ENCODE peak calls at places on chromosomes 5 and 9, in ten cellular contexts. One of them, this sample, is unnamed.

GRCh38 chr9:34454571-34455065 is 3.8 kb downstream of the FAM219A start:
- DNase-seq in T1000: peak
- DNase-seq in ELR: peak
- DNase-seq in GM20000: no peak
- DNase-seq in heart left ventricle: peak
- DNase-seq in NCI-H1092 treated with DMSO at 0.1 percent for 48 hours: no peak
- DNase-seq in stimulated activated CD4-positive, alpha-beta T cell treated with anti-CD3 and anti-CD28 coated beads, Interleukin-4, amount 100 ng/mL, for 24 hours: peak
- DNase-seq in CD8-positive, alpha-beta T cell: no peak
- DNase-seq in brain microvascular endothelial cell: peak
- DNase-seq in kidney glomerular epithelial cell: no peak
- DNase-seq in this sample: no peak

GRCh38 chr9:84953797-84954695 is 284.5 kb downstream of the NTRK2 start:
- DNase-seq in T1000: no peak
- DNase-seq in ELR: peak
- DNase-seq in GM20000: peak
- DNase-seq in heart left ventricle: peak
- DNase-seq in NCI-H1092 treated with DMSO at 0.1 percent for 48 hours: peak
- DNase-seq in stimulated activated CD4-positive, alpha-beta T cell treated with anti-CD3 and anti-CD28 coated beads, Interleukin-4, amount 100 ng/mL, for 24 hours: peak
- DNase-seq in CD8-positive, alpha-beta T cell: no peak
- DNase-seq in brain microvascular endothelial cell: peak
- DNase-seq in kidney glomerular epithelial cell: peak
- DNase-seq in this sample: peak

GRCh38 chr5:61298580-61298979 is 33.5 kb upstream of the ZSWIM6 start:
- DNase-seq in T1000: no peak
- DNase-seq in ELR: peak
- DNase-seq in GM20000: no peak
- DNase-seq in heart left ventricle: no peak
- DNase-seq in NCI-H1092 treated with DMSO at 0.1 percent for 48 hours: no peak
- DNase-seq in stimulated activated CD4-positive, alpha-beta T cell treated with anti-CD3 and anti-CD28 coated beads, Interleukin-4, amount 100 ng/mL, for 24 hours: no peak
- DNase-seq in CD8-positive, alpha-beta T cell: no peak
- DNase-seq in brain microvascular endothelial cell: peak
- DNase-seq in kidney glomerular epithelial cell: no peak
- DNase-seq in this sample: no peak

GRCh38 chr5:98749046-98749445 is 24.4 kb upstream of the RGMB start:
- DNase-seq in T1000: no peak
- DNase-seq in ELR: no peak
- DNase-seq in GM20000: no peak
- DNase-seq in heart left ventricle: no peak
- DNase-seq in NCI-H1092 treated with DMSO at 0.1 percent for 48 hours: peak
- DNase-seq in stimulated activated CD4-positive, alpha-beta T cell treated with anti-CD3 and anti-CD28 coated beads, Interleukin-4, amount 100 ng/mL, for 24 hours: no peak
- DNase-seq in CD8-positive, alpha-beta T cell: no peak
- DNase-seq in brain microvascular endothelial cell: no peak
- DNase-seq in kidney glomerular epithelial cell: no peak
- DNase-seq in this sample: no peak

GRCh38 chr5:169442354-169443248 is 141.0 kb upstream of the SPDL1 start:
- DNase-seq in T1000: no peak
- DNase-seq in ELR: no peak
- DNase-seq in GM20000: no peak
- DNase-seq in heart left ventricle: no peak
- DNase-seq in NCI-H1092 treated with DMSO at 0.1 percent for 48 hours: no peak
- DNase-seq in stimulated activated CD4-positive, alpha-beta T cell treated with anti-CD3 and anti-CD28 coated beads, Interleukin-4, amount 100 ng/mL, for 24 hours: no peak
- DNase-seq in CD8-positive, alpha-beta T cell: no peak
- DNase-seq in brain microvascular endothelial cell: no peak
- DNase-seq in kidney glomerular epithelial cell: no peak
- DNase-seq in this sample: no peak

GRCh38 chr5:1007221-1007680 is 1.4 kb upstream of the NKD2 start:
- DNase-seq in T1000: no peak
- DNase-seq in ELR: no peak
- DNase-seq in GM20000: peak
- DNase-seq in heart left ventricle: no peak
- DNase-seq in NCI-H1092 treated with DMSO at 0.1 percent for 48 hours: no peak
- DNase-seq in stimulated activated CD4-positive, alpha-beta T cell treated with anti-CD3 and anti-CD28 coated beads, Interleukin-4, amount 100 ng/mL, for 24 hours: no peak
- DNase-seq in CD8-positive, alpha-beta T cell: no peak
- DNase-seq in brain microvascular endothelial cell: no peak
- DNase-seq in kidney glomerular epithelial cell: no peak
- DNase-seq in this sample: no peak

GRCh38 chr5:112594060-112594850 is 143.4 kb upstream of the APC start:
- DNase-seq in T1000: no peak
- DNase-seq in ELR: no peak
- DNase-seq in GM20000: no peak
- DNase-seq in heart left ventricle: no peak
- DNase-seq in NCI-H1092 treated with DMSO at 0.1 percent for 48 hours: peak
- DNase-seq in stimulated activated CD4-positive, alpha-beta T cell treated with anti-CD3 and anti-CD28 coated beads, Interleukin-4, amount 100 ng/mL, for 24 hours: no peak
- DNase-seq in CD8-positive, alpha-beta T cell: no peak
- DNase-seq in brain microvascular endothelial cell: no peak
- DNase-seq in kidney glomerular epithelial cell: peak
- DNase-seq in this sample: no peak

GRCh38 chr9:81791076-81791475 is 101.7 kb upstream of the TLE1 start:
- DNase-seq in T1000: no peak
- DNase-seq in ELR: no peak
- DNase-seq in GM20000: no peak
- DNase-seq in heart left ventricle: no peak
- DNase-seq in NCI-H1092 treated with DMSO at 0.1 percent for 48 hours: no peak
- DNase-seq in stimulated activated CD4-positive, alpha-beta T cell treated with anti-CD3 and anti-CD28 coated beads, Interleukin-4, amount 100 ng/mL, for 24 hours: no peak
- DNase-seq in CD8-positive, alpha-beta T cell: no peak
- DNase-seq in brain microvascular endothelial cell: no peak
- DNase-seq in kidney glomerular epithelial cell: no peak
- DNase-seq in this sample: no peak

GRCh38 chr5:110321117-110321516 is 405.4 kb downstream of the TMEM232 start:
- DNase-seq in T1000: no peak
- DNase-seq in ELR: no peak
- DNase-seq in GM20000: no peak
- DNase-seq in heart left ventricle: no peak
- DNase-seq in NCI-H1092 treated with DMSO at 0.1 percent for 48 hours: no peak
- DNase-seq in stimulated activated CD4-positive, alpha-beta T cell treated with anti-CD3 and anti-CD28 coated beads, Interleukin-4, amount 100 ng/mL, for 24 hours: no peak
- DNase-seq in CD8-positive, alpha-beta T cell: no peak
- DNase-seq in brain microvascular endothelial cell: no peak
- DNase-seq in kidney glomerular epithelial cell: no peak
- DNase-seq in this sample: no peak

GRCh38 chr5:160287378-160288051 is 24.8 kb downstream of the CCNJL start:
- DNase-seq in T1000: peak
- DNase-seq in ELR: peak
- DNase-seq in GM20000: no peak
- DNase-seq in heart left ventricle: peak
- DNase-seq in NCI-H1092 treated with DMSO at 0.1 percent for 48 hours: peak
- DNase-seq in stimulated activated CD4-positive, alpha-beta T cell treated with anti-CD3 and anti-CD28 coated beads, Interleukin-4, amount 100 ng/mL, for 24 hours: no peak
- DNase-seq in CD8-positive, alpha-beta T cell: no peak
- DNase-seq in brain microvascular endothelial cell: peak
- DNase-seq in kidney glomerular epithelial cell: no peak
- DNase-seq in this sample: peak

GRCh38 chr9:132066057-132066456 is 13.6 kb downstream of the MED27 start:
- DNase-seq in T1000: no peak
- DNase-seq in ELR: no peak
- DNase-seq in GM20000: no peak
- DNase-seq in heart left ventricle: no peak
- DNase-seq in NCI-H1092 treated with DMSO at 0.1 percent for 48 hours: no peak
- DNase-seq in stimulated activated CD4-positive, alpha-beta T cell treated with anti-CD3 and anti-CD28 coated beads, Interleukin-4, amount 100 ng/mL, for 24 hours: no peak
- DNase-seq in CD8-positive, alpha-beta T cell: no peak
- DNase-seq in brain microvascular endothelial cell: no peak
- DNase-seq in kidney glomerular epithelial cell: no peak
- DNase-seq in this sample: no peak

GRCh38 chr9:9924369-9924768 is 688.4 kb downstream of the PTPRD start:
- DNase-seq in T1000: no peak
- DNase-seq in ELR: no peak
- DNase-seq in GM20000: no peak
- DNase-seq in heart left ventricle: no peak
- DNase-seq in NCI-H1092 treated with DMSO at 0.1 percent for 48 hours: no peak
- DNase-seq in stimulated activated CD4-positive, alpha-beta T cell treated with anti-CD3 and anti-CD28 coated beads, Interleukin-4, amount 100 ng/mL, for 24 hours: no peak
- DNase-seq in CD8-positive, alpha-beta T cell: no peak
- DNase-seq in brain microvascular endothelial cell: no peak
- DNase-seq in kidney glomerular epithelial cell: no peak
- DNase-seq in this sample: no peak

GRCh38 chr5:172942556-172942955 is 16.7 kb upstream of the RPL26L1 start:
- DNase-seq in T1000: no peak
- DNase-seq in ELR: no peak
- DNase-seq in GM20000: no peak
- DNase-seq in heart left ventricle: no peak
- DNase-seq in NCI-H1092 treated with DMSO at 0.1 percent for 48 hours: no peak
- DNase-seq in stimulated activated CD4-positive, alpha-beta T cell treated with anti-CD3 and anti-CD28 coated beads, Interleukin-4, amount 100 ng/mL, for 24 hours: no peak
- DNase-seq in CD8-positive, alpha-beta T cell: no peak
- DNase-seq in brain microvascular endothelial cell: no peak
- DNase-seq in kidney glomerular epithelial cell: no peak
- DNase-seq in this sample: no peak

GRCh38 chr9:108416321-108416720 is 439.5 kb downstream of the ACTL7B start:
- DNase-seq in T1000: no peak
- DNase-seq in ELR: peak
- DNase-seq in GM20000: no peak
- DNase-seq in heart left ventricle: no peak
- DNase-seq in NCI-H1092 treated with DMSO at 0.1 percent for 48 hours: peak
- DNase-seq in stimulated activated CD4-positive, alpha-beta T cell treated with anti-CD3 and anti-CD28 coated beads, Interleukin-4, amount 100 ng/mL, for 24 hours: no peak
- DNase-seq in CD8-positive, alpha-beta T cell: no peak
- DNase-seq in brain microvascular endothelial cell: no peak
- DNase-seq in kidney glomerular epithelial cell: no peak
- DNase-seq in this sample: no peak

GRCh38 chr5:15936505-15937245 is 242.9 kb downstream of the MARCHF11 start:
- DNase-seq in T1000: no peak
- DNase-seq in ELR: no peak
- DNase-seq in GM20000: no peak
- DNase-seq in heart left ventricle: no peak
- DNase-seq in NCI-H1092 treated with DMSO at 0.1 percent for 48 hours: no peak
- DNase-seq in stimulated activated CD4-positive, alpha-beta T cell treated with anti-CD3 and anti-CD28 coated beads, Interleukin-4, amount 100 ng/mL, for 24 hours: no peak
- DNase-seq in CD8-positive, alpha-beta T cell: no peak
- DNase-seq in brain microvascular endothelial cell: no peak
- DNase-seq in kidney glomerular epithelial cell: no peak
- DNase-seq in this sample: no peak

GRCh38 chr9:133320421-133320881 is 15.5 kb downstream of the SURF6 start:
- DNase-seq in T1000: no peak
- DNase-seq in ELR: no peak
- DNase-seq in GM20000: no peak
- DNase-seq in heart left ventricle: no peak
- DNase-seq in NCI-H1092 treated with DMSO at 0.1 percent for 48 hours: no peak
- DNase-seq in stimulated activated CD4-positive, alpha-beta T cell treated with anti-CD3 and anti-CD28 coated beads, Interleukin-4, amount 100 ng/mL, for 24 hours: no peak
- DNase-seq in CD8-positive, alpha-beta T cell: no peak
- DNase-seq in brain microvascular endothelial cell: no peak
- DNase-seq in kidney glomerular epithelial cell: no peak
- DNase-seq in this sample: no peak

GRCh38 chr9:3181049-3181953 is 337.4 kb upstream of the PUM3 start:
- DNase-seq in T1000: no peak
- DNase-seq in ELR: peak
- DNase-seq in GM20000: peak
- DNase-seq in heart left ventricle: no peak
- DNase-seq in NCI-H1092 treated with DMSO at 0.1 percent for 48 hours: peak
- DNase-seq in stimulated activated CD4-positive, alpha-beta T cell treated with anti-CD3 and anti-CD28 coated beads, Interleukin-4, amount 100 ng/mL, for 24 hours: peak
- DNase-seq in CD8-positive, alpha-beta T cell: no peak
- DNase-seq in brain microvascular endothelial cell: no peak
- DNase-seq in kidney glomerular epithelial cell: no peak
- DNase-seq in this sample: no peak

GRCh38 chr9:4849364-4849763 is 56.6 kb downstream of the RCL1 start:
- DNase-seq in T1000: no peak
- DNase-seq in ELR: no peak
- DNase-seq in GM20000: no peak
- DNase-seq in heart left ventricle: no peak
- DNase-seq in NCI-H1092 treated with DMSO at 0.1 percent for 48 hours: peak
- DNase-seq in stimulated activated CD4-positive, alpha-beta T cell treated with anti-CD3 and anti-CD28 coated beads, Interleukin-4, amount 100 ng/mL, for 24 hours: no peak
- DNase-seq in CD8-positive, alpha-beta T cell: no peak
- DNase-seq in brain microvascular endothelial cell: no peak
- DNase-seq in kidney glomerular epithelial cell: no peak
- DNase-seq in this sample: no peak

GRCh38 chr5:34022131-34022705 is 14.4 kb upstream of the AMACR start:
- DNase-seq in T1000: no peak
- DNase-seq in ELR: peak
- DNase-seq in GM20000: no peak
- DNase-seq in heart left ventricle: no peak
- DNase-seq in NCI-H1092 treated with DMSO at 0.1 percent for 48 hours: no peak
- DNase-seq in stimulated activated CD4-positive, alpha-beta T cell treated with anti-CD3 and anti-CD28 coated beads, Interleukin-4, amount 100 ng/mL, for 24 hours: peak
- DNase-seq in CD8-positive, alpha-beta T cell: no peak
- DNase-seq in brain microvascular endothelial cell: peak
- DNase-seq in kidney glomerular epithelial cell: no peak
- DNase-seq in this sample: no peak

GRCh38 chr5:78527054-78527884 is 121.3 kb downstream of the LHFPL2 start:
- DNase-seq in T1000: peak
- DNase-seq in ELR: peak
- DNase-seq in GM20000: no peak
- DNase-seq in heart left ventricle: peak
- DNase-seq in NCI-H1092 treated with DMSO at 0.1 percent for 48 hours: no peak
- DNase-seq in stimulated activated CD4-positive, alpha-beta T cell treated with anti-CD3 and anti-CD28 coated beads, Interleukin-4, amount 100 ng/mL, for 24 hours: no peak
- DNase-seq in CD8-positive, alpha-beta T cell: no peak
- DNase-seq in brain microvascular endothelial cell: peak
- DNase-seq in kidney glomerular epithelial cell: peak
- DNase-seq in this sample: no peak

GRCh38 chr5:58156354-58156753 is 303.5 kb downstream of the PLK2 start:
- DNase-seq in T1000: no peak
- DNase-seq in ELR: peak
- DNase-seq in GM20000: no peak
- DNase-seq in heart left ventricle: peak
- DNase-seq in NCI-H1092 treated with DMSO at 0.1 percent for 48 hours: no peak
- DNase-seq in stimulated activated CD4-positive, alpha-beta T cell treated with anti-CD3 and anti-CD28 coated beads, Interleukin-4, amount 100 ng/mL, for 24 hours: no peak
- DNase-seq in CD8-positive, alpha-beta T cell: no peak
- DNase-seq in brain microvascular endothelial cell: peak
- DNase-seq in kidney glomerular epithelial cell: no peak
- DNase-seq in this sample: no peak

GRCh38 chr5:134249469-134250379 is 23.9 kb upstream of the PPP2CA start:
- DNase-seq in T1000: no peak
- DNase-seq in ELR: peak
- DNase-seq in GM20000: no peak
- DNase-seq in heart left ventricle: peak
- DNase-seq in NCI-H1092 treated with DMSO at 0.1 percent for 48 hours: no peak
- DNase-seq in stimulated activated CD4-positive, alpha-beta T cell treated with anti-CD3 and anti-CD28 coated beads, Interleukin-4, amount 100 ng/mL, for 24 hours: no peak
- DNase-seq in CD8-positive, alpha-beta T cell: no peak
- DNase-seq in brain microvascular endothelial cell: no peak
- DNase-seq in kidney glomerular epithelial cell: no peak
- DNase-seq in this sample: no peak

GRCh38 chr9:127133739-127134167 is 11.3 kb upstream of the ANGPTL2 start:
- DNase-seq in T1000: no peak
- DNase-seq in ELR: peak
- DNase-seq in GM20000: no peak
- DNase-seq in heart left ventricle: peak
- DNase-seq in NCI-H1092 treated with DMSO at 0.1 percent for 48 hours: peak
- DNase-seq in stimulated activated CD4-positive, alpha-beta T cell treated with anti-CD3 and anti-CD28 coated beads, Interleukin-4, amount 100 ng/mL, for 24 hours: no peak
- DNase-seq in CD8-positive, alpha-beta T cell: no peak
- DNase-seq in brain microvascular endothelial cell: peak
- DNase-seq in kidney glomerular epithelial cell: no peak
- DNase-seq in this sample: peak

GRCh38 chr5:132853323-132853722 is 12.9 kb downstream of the GDF9 start:
- DNase-seq in T1000: no peak
- DNase-seq in ELR: no peak
- DNase-seq in GM20000: no peak
- DNase-seq in heart left ventricle: no peak
- DNase-seq in NCI-H1092 treated with DMSO at 0.1 percent for 48 hours: no peak
- DNase-seq in stimulated activated CD4-positive, alpha-beta T cell treated with anti-CD3 and anti-CD28 coated beads, Interleukin-4, amount 100 ng/mL, for 24 hours: no peak
- DNase-seq in CD8-positive, alpha-beta T cell: no peak
- DNase-seq in brain microvascular endothelial cell: no peak
- DNase-seq in kidney glomerular epithelial cell: no peak
- DNase-seq in this sample: no peak

GRCh38 chr5:107218457-107219193 is 452.1 kb downstream of the EFNA5 start:
- DNase-seq in T1000: no peak
- DNase-seq in ELR: peak
- DNase-seq in GM20000: no peak
- DNase-seq in heart left ventricle: no peak
- DNase-seq in NCI-H1092 treated with DMSO at 0.1 percent for 48 hours: no peak
- DNase-seq in stimulated activated CD4-positive, alpha-beta T cell treated with anti-CD3 and anti-CD28 coated beads, Interleukin-4, amount 100 ng/mL, for 24 hours: no peak
- DNase-seq in CD8-positive, alpha-beta T cell: no peak
- DNase-seq in brain microvascular endothelial cell: peak
- DNase-seq in kidney glomerular epithelial cell: peak
- DNase-seq in this sample: no peak

GRCh38 chr5:14250094-14250777 is 107.1 kb downstream of the TRIO start:
- DNase-seq in T1000: no peak
- DNase-seq in ELR: no peak
- DNase-seq in GM20000: no peak
- DNase-seq in heart left ventricle: peak
- DNase-seq in NCI-H1092 treated with DMSO at 0.1 percent for 48 hours: peak
- DNase-seq in stimulated activated CD4-positive, alpha-beta T cell treated with anti-CD3 and anti-CD28 coated beads, Interleukin-4, amount 100 ng/mL, for 24 hours: no peak
- DNase-seq in CD8-positive, alpha-beta T cell: no peak
- DNase-seq in brain microvascular endothelial cell: peak
- DNase-seq in kidney glomerular epithelial cell: peak
- DNase-seq in this sample: peak

GRCh38 chr9:96122756-96123155 is 179.2 kb downstream of the HSD17B3 start:
- DNase-seq in T1000: no peak
- DNase-seq in ELR: peak
- DNase-seq in GM20000: no peak
- DNase-seq in heart left ventricle: no peak
- DNase-seq in NCI-H1092 treated with DMSO at 0.1 percent for 48 hours: no peak
- DNase-seq in stimulated activated CD4-positive, alpha-beta T cell treated with anti-CD3 and anti-CD28 coated beads, Interleukin-4, amount 100 ng/mL, for 24 hours: no peak
- DNase-seq in CD8-positive, alpha-beta T cell: no peak
- DNase-seq in brain microvascular endothelial cell: peak
- DNase-seq in kidney glomerular epithelial cell: peak
- DNase-seq in this sample: no peak

GRCh38 chr9:94825620-94825958 is 99.1 kb downstream of the AOPEP start:
- DNase-seq in T1000: no peak
- DNase-seq in ELR: no peak
- DNase-seq in GM20000: no peak
- DNase-seq in heart left ventricle: no peak
- DNase-seq in NCI-H1092 treated with DMSO at 0.1 percent for 48 hours: no peak
- DNase-seq in stimulated activated CD4-positive, alpha-beta T cell treated with anti-CD3 and anti-CD28 coated beads, Interleukin-4, amount 100 ng/mL, for 24 hours: no peak
- DNase-seq in CD8-positive, alpha-beta T cell: no peak
- DNase-seq in brain microvascular endothelial cell: no peak
- DNase-seq in kidney glomerular epithelial cell: no peak
- DNase-seq in this sample: no peak